ENCODE peak calls at places on chromosomes 5 and 9, in four cellular contexts. X is HepG2, B is H1, E is GM12878. L is an unnamed sample.
A peak's percentile ranks its signal among the peaks of the same experiment; 100 is the strongest.

GRCh38 chr5:10709409-10709808 is 51.6 kb downstream of the DAP start:
- DNase-seq in X (no peak), B (no peak), E (no peak), L (no peak)

GRCh38 chr9:33272061-33272460 is 7.2 kb downstream of the CHMP5 start:
- DNase-seq in X (no peak), B (no peak), E (no peak), L (no peak)

GRCh38 chr5:174348582-174348981 is 303.1 kb downstream of the NSG2 start:
- DNase-seq in X (no peak), B (no peak), E (no peak), L (no peak)

GRCh38 chr5:113367586-113367985 is 67.2 kb downstream of the TSSK1B start:
- DNase-seq in X (no peak), B (no peak), E (no peak), L (peak; percentile 41)

GRCh38 chr5:67795781-67796477 is 419.6 kb upstream of the PIK3R1 start:
- DNase-seq in X (no peak), B (no peak), E (no peak), L (no peak)

GRCh38 chr5:176869501-176870109 is 29.5 kb downstream of the HK3 start:
- DNase-seq in X (no peak), B (no peak), E (no peak), L (no peak)

GRCh38 chr5:149776376-149777305 is 46.5 kb downstream of the PPARGC1B start:
- DNase-seq in X (no peak), B (no peak), E (peak; percentile 41), L (no peak)

GRCh38 chr9:114591206-114591853 is 3.8 kb downstream of the ATP6V1G1 start:
- DNase-seq in X (peak; percentile 85), B (no peak), E (no peak), L (no peak)

GRCh38 chr5:125848746-125849145 is 574.5 kb upstream of the GRAMD2B start:
- DNase-seq in X (no peak), B (no peak), E (no peak), L (no peak)

GRCh38 chr5:181133610-181134231 is 2.8 kb upstream of the OR2V1 start:
- DNase-seq in X (peak; percentile 12), B (no peak), E (no peak), L (no peak)

GRCh38 chr5:76604838-76605237 is 18.4 kb downstream of the F2RL2 start:
- DNase-seq in X (peak; percentile 15), B (no peak), E (no peak), L (no peak)

GRCh38 chr9:21848615-21849014 is 46.2 kb downstream of the MTAP start:
- DNase-seq in X (no peak), B (no peak), E (no peak), L (no peak)

GRCh38 chr5:111563041-111563822 is 50.9 kb upstream of the STARD4 start:
- DNase-seq in X (no peak), B (no peak), E (no peak), L (no peak)

GRCh38 chr5:176809544-176810083 is 745 bp upstream of the UNC5A start:
- DNase-seq in X (no peak), B (no peak), E (no peak), L (no peak)

GRCh38 chr9:71209890-71210289 is 88.5 kb upstream of the TRPM3 start:
- DNase-seq in X (no peak), B (no peak), E (no peak), L (no peak)

GRCh38 chr9:132241840-132242620 is 80.2 kb downstream of the NTNG2 start:
- DNase-seq in X (no peak), B (no peak), E (no peak), L (peak; percentile 67)

GRCh38 chr9:114060711-114061110 is 17.4 kb downstream of the AMBP start:
- DNase-seq in X (no peak), B (no peak), E (no peak), L (no peak)

GRCh38 chr5:159458217-159458711 is 128.0 kb upstream of the IL12B start:
- DNase-seq in X (no peak), B (no peak), E (peak; percentile 88), L (no peak)

GRCh38 chr5:96718635-96719077 is 56.5 kb downstream of the CAST start:
- DNase-seq in X (no peak), B (no peak), E (no peak), L (no peak)

GRCh38 chr5:27996665-27997064 is 958.3 kb upstream of the CDH9 start:
- DNase-seq in X (no peak), B (no peak), E (no peak), L (no peak)

GRCh38 chr5:603081-603998 is 8.8 kb upstream of the CEP72 start:
- DNase-seq in X (no peak), B (no peak), E (no peak), L (no peak)

GRCh38 chr5:172744106-172745104 is 26.6 kb downstream of the DUSP1 start:
- DNase-seq in X (no peak), B (no peak), E (no peak), L (no peak)

GRCh38 chr5:58322453-58322852 is 137.4 kb downstream of the PLK2 start:
- DNase-seq in X (no peak), B (no peak), E (no peak), L (no peak)

GRCh38 chr9:1929722-1930621 is 85.2 kb upstream of the SMARCA2 start:
- DNase-seq in X (no peak), B (no peak), E (peak; percentile 84), L (no peak)

GRCh38 chr5:68047035-68047434 is 168.5 kb upstream of the PIK3R1 start:
- DNase-seq in X (no peak), B (no peak), E (no peak), L (no peak)

GRCh38 chr9:90090997-90091396 is 486.2 kb downstream of the GADD45G start:
- DNase-seq in X (no peak), B (no peak), E (no peak), L (no peak)

GRCh38 chr5:132662925-132663770 is 5.2 kb downstream of the IL13 start:
- DNase-seq in X (peak; percentile 36), B (no peak), E (peak; percentile 99), L (no peak)
- TF ChIP-seq YY1 in X (no peak), B (no peak), E (peak; percentile 53), L (no peak)

GRCh38 chr9:37587521-37587920 is 4.9 kb downstream of the TOMM5 start:
- DNase-seq in X (no peak), B (no peak), E (no peak), L (no peak)

GRCh38 chr9:37583522-37584121 is 7.4 kb upstream of the FBXO10 start:
- DNase-seq in X (no peak), B (no peak), E (no peak), L (no peak)

GRCh38 chr9:37582548-37583157 is 6.5 kb upstream of the FBXO10 start:
- DNase-seq in X (peak; percentile 40), B (no peak), E (no peak), L (no peak)
- TF ChIP-seq TCF12 in X (no peak), B (no peak), E (no peak), L (no peak)

DNA sequence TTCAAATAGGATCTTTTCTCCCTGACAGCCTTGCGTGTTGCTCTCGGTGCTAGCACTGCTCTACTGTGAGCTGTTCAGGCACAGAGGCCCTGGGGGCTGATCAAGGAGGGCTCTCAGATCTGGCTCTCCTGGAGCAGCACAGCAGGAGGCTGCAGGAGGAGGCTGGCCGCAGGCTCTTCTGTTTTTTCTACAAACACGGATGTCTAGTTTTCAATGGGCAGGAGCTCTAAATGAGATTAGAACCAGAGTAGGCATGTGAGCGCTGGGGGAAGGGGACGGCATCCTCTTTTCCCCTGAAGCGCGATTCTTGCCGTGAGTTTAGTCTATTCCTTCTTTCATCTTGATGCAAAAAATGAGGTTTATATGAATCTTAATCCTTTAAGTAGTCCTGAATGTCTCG is 61.7 kb upstream of the IRX4 start:
- DNase-seq in X (no peak), B (no peak), E (no peak), L (no peak)
- TF ChIP-seq YY1 in X (no peak), B (no peak), E (no peak), L (no peak)

DNA sequence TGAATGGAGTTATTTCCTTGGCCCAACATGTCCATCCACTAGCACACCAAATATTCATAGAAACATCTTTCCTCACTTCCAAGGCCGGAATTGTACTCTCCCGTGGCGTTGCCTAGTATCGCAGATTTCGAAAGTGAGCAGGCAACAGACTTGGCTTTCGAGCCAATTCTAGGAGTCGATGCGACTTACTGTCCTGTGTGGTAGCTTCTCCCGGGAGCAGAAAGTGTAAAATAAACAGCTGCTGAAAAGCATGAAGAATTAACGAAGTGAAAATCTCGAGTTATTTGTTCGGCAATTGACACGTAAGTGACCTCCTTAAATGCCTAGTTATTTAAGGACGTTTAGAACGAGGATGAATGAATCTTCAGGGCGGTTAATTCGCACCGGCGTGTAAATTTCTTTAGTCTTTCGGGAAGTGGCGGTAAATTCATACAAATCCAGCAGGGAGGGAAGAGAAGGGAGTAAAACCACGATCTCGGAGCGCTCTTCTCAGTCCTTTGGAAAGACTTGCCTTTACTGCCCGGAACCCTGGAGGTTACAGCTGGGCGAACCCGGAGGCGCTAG is 414 bp upstream of the PCSK5 start:
- DNase-seq in X (no peak), B (no peak), E (no peak), L (peak; percentile 7)
- TF ChIP-seq TCF12 in X (no peak), B (no peak), E (no peak), L (no peak)

DNA sequence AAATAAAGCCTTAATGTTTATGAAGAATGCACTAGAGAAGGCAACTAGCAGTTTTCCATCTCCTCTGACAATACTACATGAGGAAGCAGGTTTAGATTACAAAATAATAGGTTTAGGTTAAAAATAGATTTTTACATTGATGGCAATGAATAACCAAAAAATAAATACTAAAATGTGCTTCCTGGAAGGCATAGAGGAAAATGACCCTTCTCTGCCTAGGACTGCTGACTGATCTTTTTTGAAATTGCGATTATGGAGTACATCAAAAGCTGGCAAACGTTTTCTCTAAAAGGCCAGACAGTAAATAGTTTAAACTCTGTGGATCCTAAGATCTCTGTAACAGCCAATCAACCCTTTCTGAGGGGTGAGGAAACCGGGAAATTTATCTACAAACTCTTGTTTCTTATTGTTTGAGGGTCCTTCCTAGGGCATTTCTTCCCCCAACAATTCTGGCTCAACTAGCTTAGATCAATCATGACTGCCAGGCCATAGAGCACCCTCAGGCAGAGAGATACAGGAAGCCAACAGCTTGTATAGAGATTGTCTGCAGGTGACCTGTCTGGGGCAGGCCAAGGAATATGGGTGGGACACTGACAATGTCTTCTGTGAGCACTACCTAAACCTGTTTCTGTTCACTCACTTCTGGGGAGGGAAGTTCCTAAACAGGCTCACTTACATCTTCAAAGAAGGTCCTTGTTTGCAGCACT is 67.3 kb downstream of the MROH2B start:
- DNase-seq in X (no peak), B (no peak), E (no peak), L (no peak)
- TF ChIP-seq YY1 in X (no peak), B (no peak), E (no peak), L (no peak)

GRCh38 chr9:129863059-129863690 is 27.9 kb downstream of the USP20 start:
- DNase-seq in X (no peak), B (no peak), E (no peak), L (peak; percentile 85)
- TF ChIP-seq TCF12 in X (no peak), B (no peak), E (no peak), L (peak; percentile 46)

L was measured in SK-N-SH.